ENCODE peak calls at places on chromosomes 7 and 10, in six cellular contexts. V is activated T-helper 1 cell treated with anti-CD3 and anti-CD28 coated beads, Interleukin-2, amount 50 U/mL, for 16 hours; F is GM23248; R is transverse colon; W is naive thymus-derived CD8-positive, alpha-beta T cell; M is CD8-positive, alpha-beta T cell. U is an unnamed sample.

GRCh38 chr7:128841961-128842673 is 11.9 kb downstream of the FLNC start:
- DNase-seq in W (peak; percentile 54), M (peak; percentile 53), F (peak; percentile 75), V (no peak), R (peak; percentile 53), U (peak; percentile 57)

GRCh38 chr10:89327803-89328441 is at the start of gene IFIT3:
- DNase-seq in M (no peak), W (no peak), V (no peak), R (peak; percentile 52), F (peak; percentile 92), U (peak; percentile 74)

GRCh38 chr10:124332426-124332825 is 86.3 kb downstream of the OAT start:
- DNase-seq in V (no peak), R (no peak), M (no peak), F (peak; percentile 29), W (no peak), U (no peak)

GRCh38 chr10:30671011-30671616 is 41.6 kb upstream of the LYZL2 start:
- DNase-seq in V (no peak), W (peak; percentile 29), M (no peak), R (peak; percentile 14), F (peak; percentile 75), U (peak; percentile 5)

GRCh38 chr7:105677803-105678583 is 96.7 kb upstream of the EFCAB10 start:
- DNase-seq in W (peak; percentile 39), F (peak; percentile 6), V (peak; percentile 22), R (peak; percentile 68), M (peak; percentile 74), U (peak; percentile 89)

GRCh38 chr10:120735773-120736371 is 115.3 kb upstream of the WDR11 start:
- DNase-seq in V (no peak), W (no peak), F (peak; percentile 53), R (no peak), M (no peak), U (no peak)

GRCh38 chr7:151063212-151063561 is 3.8 kb downstream of the SLC4A2 start:
- DNase-seq in F (peak; percentile 90), W (no peak), R (no peak), M (no peak), V (no peak), U (no peak)

GRCh38 chr10:43823237-43823605 is 174.5 kb upstream of the ZNF32 start:
- DNase-seq in V (no peak), W (no peak), R (no peak), F (peak; percentile 52), M (no peak), U (no peak)

GRCh38 chr10:62386401-62387320 is 12.5 kb downstream of the ZNF365 start:
- DNase-seq in V (no peak), R (no peak), W (no peak), M (no peak), F (peak; percentile 90), U (no peak)

GRCh38 chr10:77274046-77274795 is 363.4 kb downstream of the KCNMA1 start:
- DNase-seq in W (no peak), F (peak; percentile 84), M (no peak), V (no peak), R (no peak), U (no peak)

GRCh38 chr10:4316166-4316810 is 509.7 kb upstream of the AKR1E2 start:
- DNase-seq in F (peak; percentile 97), R (no peak), M (no peak), W (no peak), V (no peak), U (no peak)

GRCh38 chr10:3889961-3890522 is 105.0 kb upstream of the KLF6 start:
- DNase-seq in W (no peak), M (no peak), R (no peak), F (peak; percentile 68), V (no peak), U (no peak)

GRCh38 chr7:77395543-77395942 is 20.6 kb downstream of the GSAP start:
- DNase-seq in R (no peak), F (no peak), M (no peak), V (no peak), W (no peak), U (no peak)

GRCh38 chr10:100186253-100186780 is 488 bp upstream of the ERLIN1 start:
- DNase-seq in W (no peak), R (peak; percentile 58), F (peak; percentile 73), V (no peak), M (no peak), U (no peak)

GRCh38 chr10:104664205-104664604 is 23.1 kb downstream of the SORCS3 start:
- DNase-seq in R (no peak), M (no peak), W (no peak), V (no peak), F (no peak), U (no peak)

GRCh38 chr10:93006435-93007039 is 54.1 kb upstream of the CYP26C1 start:
- DNase-seq in R (no peak), M (no peak), F (peak; percentile 75), W (no peak), V (no peak), U (no peak)

GRCh38 chr10:69819713-69820506 is 18.2 kb downstream of the COL13A1 start:
- DNase-seq in M (no peak), W (no peak), R (no peak), F (peak; percentile 38), V (no peak), U (no peak)

GRCh38 chr10:122121059-122121458 is 132.1 kb downstream of the TACC2 start:
- DNase-seq in M (no peak), F (no peak), W (no peak), V (no peak), R (no peak), U (no peak)

GRCh38 chr10:129853236-129853946 is 110.7 kb downstream of the EBF3 start:
- DNase-seq in W (no peak), M (no peak), F (peak; percentile 40), V (no peak), R (no peak), U (no peak)

GRCh38 chr10:93762979-93763391 is 5.2 kb downstream of the LGI1 start:
- DNase-seq in V (no peak), F (no peak), R (no peak), M (no peak), W (no peak), U (no peak)

GRCh38 chr7:139118234-139118802 is 8.8 kb upstream of the ZC3HAV1 start:
- DNase-seq in R (no peak), M (no peak), F (peak; percentile 70), V (no peak), W (no peak), U (no peak)

GRCh38 chr10:77941790-77942189 is 15.2 kb upstream of the DLG5 start:
- DNase-seq in R (no peak), F (no peak), M (no peak), W (no peak), V (no peak), U (no peak)

U was measured in CD4-positive, CD25-positive, alpha-beta regulatory T cell.